ENCODE peak calls at places on chromosomes 7 and 10, in four cellular contexts. R is mesothelial cell of epicardium; P is HEK293T; C is stimulated activated CD8-positive, alpha-beta memory T cell treated with anti-CD3 and anti-CD28 coated beads, Interleukin-4, amount 100 ng/mL, for 4 hours. J is an unnamed sample.
A peak's percentile ranks its signal among the peaks of the same experiment; 100 is the strongest.

GRCh38 chr7:102061981-102062390 is 224.7 kb upstream of the SH2B2 start:
- DNase-seq in R (no peak), P (no peak), C (peak; percentile 10), J (no peak)

GRCh38 chr7:13016036-13016581 is 328.7 kb downstream of the ARL4A start:
- DNase-seq in R (no peak), P (no peak), C (no peak), J (no peak)

GRCh38 chr7:107778283-107778682 is 24.7 kb downstream of the SLC26A3 start:
- DNase-seq in R (no peak), P (no peak), C (no peak), J (no peak)

GRCh38 chr10:17120711-17121110 is 8.9 kb downstream of the CUBN start:
- DNase-seq in R (no peak), P (no peak), C (no peak), J (no peak)

GRCh38 chr10:131737543-131738395 is 163.0 kb upstream of the PPP2R2D start:
- DNase-seq in R (no peak), P (no peak), C (no peak), J (no peak)

GRCh38 chr7:74262639-74263398 is 8.6 kb upstream of the RFC2 start:
- DNase-seq in R (no peak), P (no peak), C (no peak), J (no peak)

GRCh38 chr7:15972767-15973362 is 286.4 kb upstream of the MEOX2 start:
- DNase-seq in R (no peak), P (no peak), C (no peak), J (no peak)

GRCh38 chr7:65979583-65980477 is 2.2 kb downstream of the GUSB start:
- DNase-seq in R (no peak), P (no peak), C (no peak), J (no peak)

GRCh38 chr7:49927581-49927980 is 154.1 kb downstream of the VWC2 start:
- DNase-seq in R (no peak), P (no peak), C (no peak), J (peak; percentile 90)

GRCh38 chr10:92690211-92691041 is 671 bp downstream of the HHEX start:
- DNase-seq in R (no peak), P (peak; percentile 52), C (peak; percentile 52), J (no peak)

GRCh38 chr7:4958477-4959301 is at the start of gene MMD2:
- DNase-seq in R (no peak), P (no peak), C (no peak), J (no peak)

GRCh38 chr7:134618756-134619530 is 27.7 kb upstream of the BPGM start:
- DNase-seq in R (no peak), P (no peak), C (no peak), J (no peak)

GRCh38 chr7:81120141-81120540 is 201.3 kb upstream of the SEMA3C start:
- DNase-seq in R (no peak), P (no peak), C (no peak), J (no peak)

GRCh38 chr7:120996333-120996982 is 7.9 kb downstream of the CPED1 start:
- DNase-seq in R (no peak), P (no peak), C (no peak), J (no peak)

GRCh38 chr7:123580406-123581161 is 21.0 kb upstream of the ASB15 start:
- DNase-seq in R (no peak), P (peak; percentile 53), C (no peak), J (no peak)

GRCh38 chr10:117450940-117451339 is 75.7 kb upstream of the PDZD8 start:
- DNase-seq in R (no peak), P (no peak), C (no peak), J (no peak)

GRCh38 chr10:62037166-62037831 is 135.8 kb downstream of the ARID5B start:
- DNase-seq in R (no peak), P (no peak), C (no peak), J (no peak)

GRCh38 chr7:28419717-28420116 is 7.4 kb downstream of the CREB5 start:
- DNase-seq in R (no peak), P (no peak), C (no peak), J (no peak)

GRCh38 chr10:88455831-88456230 is 127.3 kb downstream of the RNLS start:
- DNase-seq in R (no peak), P (no peak), C (no peak), J (no peak)

GRCh38 chr10:95217476-95217875 is 23.4 kb downstream of the ACSM6 start:
- DNase-seq in R (no peak), P (no peak), C (no peak), J (no peak)

GRCh38 chr10:60029441-60029840 is 123.1 kb upstream of the CCDC6 start:
- DNase-seq in R (no peak), P (no peak), C (no peak), J (no peak)